ENCODE peak calls at places on chromosomes 5 and 9, in six cellular contexts. I is colonic mucosa; V is lower lobe of right lung; T is CD8-positive, alpha-beta memory T cell; C is AG04450; P is heart left ventricle. E is an unnamed sample. For H3K9me3, the result is how much of the 10 kb centered on the place peaks cover.

GRCh38 chr9:134320195-134320885 is 5.9 kb upstream of the RXRA start:
- DNase-seq in I (no peak), V (peak), T (no peak), C (no peak), P (peak), E (peak)

GRCh38 chr9:79986437-79986836 is 414.7 kb downstream of the TLE4 start:
- DNase-seq in I (no peak), V (no peak), T (no peak), C (no peak), P (no peak), E (no peak)

GRCh38 chr9:136539427-136540412 is 6.1 kb downstream of the NOTCH1 start:
- DNase-seq in I (peak), V (peak), T (peak), C (no peak), P (peak), E (peak)

GRCh38 chr9:79684711-79685575 is 113.2 kb downstream of the TLE4 start:
- DNase-seq in I (no peak), V (no peak), T (no peak), C (no peak), P (no peak), E (no peak)

GRCh38 chr5:90802695-90803317 is 244.2 kb downstream of the ADGRV1 start:
- DNase-seq in I (peak), V (no peak), T (no peak), C (no peak), P (no peak), E (no peak)

GRCh38 chr5:127072861-127073846 is at the start of gene C5orf63:
- DNase-seq in I (peak), V (peak), T (peak), C (no peak), P (peak), E (peak)

GRCh38 chr9:573551-574410 is 267.7 kb upstream of the DMRT1 start:
- DNase-seq in I (no peak), V (peak), T (no peak), C (no peak), P (no peak), E (no peak)

GRCh38 chr9:16413509-16414016 is 456.9 kb downstream of the BNC2 start:
- DNase-seq in I (no peak), V (no peak), T (no peak), C (peak), P (no peak), E (no peak)

GRCh38 chr5:136080483-136081180 is 51.8 kb downstream of the TGFBI start:
- DNase-seq in I (peak), V (peak), T (no peak), C (peak), P (peak), E (peak)

GRCh38 chr9:38208206-38208901 is 139.3 kb upstream of the SHB start:
- DNase-seq in I (no peak), V (no peak), T (no peak), C (no peak), P (no peak), E (no peak)

GRCh38 chr5:101160002-101160401 is 256.9 kb upstream of the ST8SIA4 start:
- DNase-seq in I (no peak), V (no peak), T (no peak), C (no peak), P (no peak), E (no peak)

GRCh38 chr5:98796197-98796972 is 22.9 kb downstream of the RGMB start:
- DNase-seq in I (peak), V (no peak), T (peak), C (no peak), P (no peak), E (peak)

GRCh38 chr9:69044226-69045219 is 9.0 kb downstream of the FXN start:
- DNase-seq in I (no peak), V (no peak), T (no peak), C (no peak), P (no peak), E (no peak)

DNA sequence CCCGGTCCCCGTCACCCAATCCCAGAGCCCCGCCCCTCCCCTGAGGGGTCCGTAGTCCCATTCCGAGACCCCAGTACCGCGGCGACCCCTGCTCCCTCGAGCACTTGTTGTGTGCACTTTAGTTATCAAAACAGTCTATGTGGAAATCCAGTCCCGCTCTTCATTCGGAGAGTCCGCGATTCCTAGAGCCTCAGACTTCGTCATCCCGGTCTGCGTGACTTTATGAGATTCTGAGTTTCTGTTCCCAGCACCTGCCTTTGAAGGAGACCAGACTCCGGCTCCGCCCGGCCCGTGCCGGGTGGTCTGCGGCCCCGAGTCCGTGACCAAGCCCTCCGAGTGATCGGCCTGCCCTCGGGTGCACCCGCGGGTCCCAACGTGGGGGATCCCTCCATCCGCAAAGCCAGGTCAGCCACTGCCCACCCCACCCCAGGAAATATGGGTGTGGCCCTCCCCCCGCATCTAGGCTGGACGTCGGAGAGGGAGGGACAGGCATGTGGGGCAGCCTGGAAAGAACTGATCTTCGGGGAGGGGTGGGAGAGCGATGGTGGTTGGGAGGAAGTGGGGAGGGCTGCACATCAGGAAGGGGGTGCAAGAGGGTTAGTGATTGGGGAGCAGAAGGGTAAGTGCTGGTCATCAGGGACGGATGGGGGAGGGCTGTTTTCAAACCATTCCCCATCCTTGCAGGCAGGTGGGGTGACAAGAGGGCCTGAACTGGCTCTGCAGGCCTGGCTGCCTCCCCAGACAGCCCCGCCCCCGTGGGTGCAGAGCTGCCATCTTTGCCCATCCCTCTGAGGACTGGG is 571 bp downstream of the LRSAM1 start:
- DNase-seq in I (peak), V (peak), T (peak), C (no peak), P (peak), E (peak)
- H3K27ac ChIP-seq in I (peak), V (peak), T (peak), C (peak), P (peak), E (peak)

GRCh38 chr5:1453613-1454012 is 8.4 kb upstream of the SLC6A3 start:
- DNase-seq in I (no peak), V (no peak), T (no peak), C (no peak), P (no peak), E (no peak)
- H3K9me3 ChIP-seq in I (under half), V (under half), T (under half), C (under half), P (under half), E (under half)

GRCh38 chr5:93831449-93831848 is 90.0 kb upstream of the POU5F2 start:
- DNase-seq in I (no peak), V (no peak), T (no peak), C (peak), P (no peak), E (no peak)
- H3K27ac ChIP-seq in I (no peak), V (no peak), T (no peak), C (no peak), P (no peak), E (no peak)

GRCh38 chr9:90578116-90578815 is 64.4 kb downstream of the DIRAS2 start:
- DNase-seq in I (no peak), V (no peak), T (no peak), C (no peak), P (no peak), E (no peak)
- H3K9me3 ChIP-seq in I (under half), V (under half), T (under half), C (under half), P (under half), E (under half)

GRCh38 chr9:81632599-81632998 is 56.7 kb downstream of the TLE1 start:
- DNase-seq in I (no peak), V (no peak), T (no peak), C (no peak), P (no peak), E (no peak)
- H3K27ac ChIP-seq in I (no peak), V (no peak), T (no peak), C (no peak), P (no peak), E (no peak)

DNA sequence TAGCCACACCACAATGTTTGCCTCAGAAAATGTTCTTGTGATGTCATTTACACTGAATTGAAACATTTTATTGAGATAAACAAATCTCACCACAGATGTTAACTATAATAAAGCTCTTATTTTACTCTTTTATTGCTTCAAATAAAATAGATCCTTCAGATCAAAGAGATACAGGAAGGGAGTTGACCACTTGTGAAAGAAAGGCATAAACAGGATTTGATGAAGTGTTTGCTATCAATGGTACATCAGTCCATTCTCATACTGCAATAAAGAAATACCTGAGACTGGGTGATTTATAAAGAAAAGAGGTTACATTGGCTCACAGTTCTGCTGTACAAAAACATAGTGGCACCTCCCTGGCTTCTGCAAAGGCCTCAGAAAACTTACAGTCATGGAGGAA is 40.2 kb upstream of the OR13F1 start:
- DNase-seq in I (no peak), V (no peak), T (no peak), C (no peak), P (no peak), E (no peak)
- H3K9me3 ChIP-seq in I (under half), V (under half), T (under half), C (under half), P (under half), E (under half)

DNA sequence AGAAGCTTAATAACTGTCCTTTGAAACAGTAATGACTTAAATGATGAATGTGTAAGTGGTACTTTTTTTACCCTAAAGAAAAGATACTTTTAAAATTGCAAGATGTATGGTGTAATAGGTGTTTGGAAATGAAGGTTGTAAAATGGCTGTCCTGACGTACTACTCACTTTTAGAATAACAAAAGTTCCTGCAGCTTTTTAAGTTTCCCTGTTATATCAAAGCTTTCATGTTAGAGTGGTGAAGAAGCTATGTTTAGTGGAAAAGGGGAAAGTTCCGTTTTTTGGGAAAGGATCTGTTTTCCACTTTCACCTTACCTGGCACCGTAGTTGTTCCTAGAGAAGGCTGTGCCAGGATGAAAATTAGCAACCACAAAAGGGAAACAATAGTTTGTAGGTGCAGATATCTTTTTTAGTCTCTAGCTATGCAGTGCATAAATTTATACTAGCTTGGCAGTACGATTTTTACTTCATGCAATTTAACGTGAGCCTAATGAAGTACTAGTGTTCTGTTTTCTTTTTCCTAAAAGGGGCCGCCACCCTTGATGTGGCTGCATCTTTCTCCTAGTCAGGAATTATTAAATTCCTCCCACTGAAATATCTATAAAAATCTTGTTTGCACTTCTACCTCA is 1.3 kb downstream of the TNPO1 start:
- DNase-seq in I (no peak), V (no peak), T (peak), C (no peak), P (no peak), E (no peak)
- H3K27ac ChIP-seq in I (peak), V (peak), T (no peak), C (no peak), P (peak), E (peak)

DNA sequence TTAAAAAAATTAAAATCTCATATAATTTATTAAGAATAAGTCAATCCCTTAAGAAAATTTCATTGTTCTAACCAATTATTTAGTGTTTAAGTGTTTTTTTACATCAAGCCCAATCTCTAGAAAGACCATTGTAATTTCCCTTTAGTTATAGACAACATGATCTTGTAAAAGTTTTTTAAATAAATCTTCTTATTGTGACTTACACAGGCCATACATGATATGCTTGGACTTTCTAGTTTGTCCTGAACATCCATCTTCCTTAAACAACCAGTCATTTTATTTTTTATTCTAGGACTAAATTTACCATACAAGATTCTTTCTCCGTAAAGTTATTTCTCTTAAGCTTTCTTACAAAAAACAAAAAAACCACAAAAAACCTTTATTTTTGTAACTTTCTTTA is 126.5 kb upstream of the MAST4 start:
- DNase-seq in I (no peak), V (no peak), T (no peak), C (no peak), P (no peak), E (no peak)
- H3K9me3 ChIP-seq in I (under half), V (under half), T (under half), C (under half), P (under half), E (under half)

DNA sequence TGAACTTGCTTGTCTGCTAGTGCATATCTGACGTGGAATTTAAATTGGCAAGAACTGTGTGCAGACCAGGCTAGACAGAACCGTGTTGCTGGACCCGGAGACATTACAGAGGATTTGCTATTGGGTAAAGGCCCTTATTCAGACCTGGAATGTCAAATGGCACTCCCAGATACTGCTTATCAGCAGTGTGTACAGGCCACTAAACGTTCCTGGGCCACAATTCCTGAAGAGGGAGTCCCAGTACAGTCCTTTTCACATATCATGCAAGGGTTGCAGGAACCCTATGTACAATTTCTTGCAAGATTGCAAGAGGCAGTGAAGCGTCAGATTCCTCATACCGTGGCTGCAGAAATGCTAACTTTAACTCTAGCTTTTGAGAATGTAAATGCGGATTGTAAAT is 13.5 kb upstream of the MCCC2 start:
- DNase-seq in I (no peak), V (no peak), T (no peak), C (no peak), P (no peak), E (no peak)
- H3K27ac ChIP-seq in I (no peak), V (no peak), T (no peak), C (no peak), P (no peak), E (no peak)